ENCODE peak calls at places on chromosomes 6 and 20, in ten cellular contexts. R, P, X, E, D, A, K, M, U and L are unnamed samples.

GRCh38 chr6:12585497-12585958 is 131.0 kb upstream of the PHACTR1 start:
- DNase-seq in R (no peak), P (no peak), X (no peak), E (no peak), D (no peak), A (peak), K (no peak), M (no peak), U (no peak), L (no peak)

GRCh38 chr20:47392721-47393073 is 36.2 kb upstream of the ZMYND8 start:
- DNase-seq in R (no peak), P (no peak), X (no peak), E (no peak), D (no peak), A (no peak), K (no peak), M (no peak), U (no peak), L (no peak)

GRCh38 chr6:21587925-21588811 is 5.4 kb upstream of the SOX4 start:
- DNase-seq in R (peak), P (peak), X (peak), E (peak), D (peak), A (peak), K (no peak), M (peak), U (peak), L (peak)

GRCh38 chr6:155152211-155153076 is 111.4 kb upstream of the CLDN20 start:
- DNase-seq in R (no peak), P (no peak), X (no peak), E (no peak), D (peak), A (no peak), K (no peak), M (no peak), U (peak), L (no peak)

GRCh38 chr6:144883915-144884314 is 598.8 kb downstream of the UTRN start:
- DNase-seq in R (no peak), P (no peak), X (no peak), E (no peak), D (no peak), A (no peak), K (no peak), M (no peak), U (no peak), L (no peak)

GRCh38 chr6:113978084-113978675 is 7.2 kb upstream of the HDAC2 start:
- DNase-seq in R (no peak), P (no peak), X (no peak), E (no peak), D (no peak), A (no peak), K (no peak), M (no peak), U (no peak), L (no peak)

GRCh38 chr6:133242761-133243590 is 1.8 kb downstream of the EYA4 start:
- DNase-seq in R (peak), P (no peak), X (no peak), E (no peak), D (peak), A (no peak), K (no peak), M (no peak), U (no peak), L (no peak)

GRCh38 chr6:166361080-166361429 is 18.7 kb upstream of the SFT2D1 start:
- DNase-seq in R (peak), P (no peak), X (no peak), E (no peak), D (no peak), A (no peak), K (no peak), M (no peak), U (peak), L (no peak)

GRCh38 chr20:64144144-64144912 is 19.9 kb upstream of the MYT1 start:
- DNase-seq in R (no peak), P (peak), X (peak), E (peak), D (no peak), A (no peak), K (no peak), M (no peak), U (no peak), L (peak)

GRCh38 chr6:123635567-123635966 is 1.2 kb downstream of the TRDN start:
- DNase-seq in R (no peak), P (no peak), X (no peak), E (no peak), D (no peak), A (no peak), K (no peak), M (no peak), U (no peak), L (no peak)

GRCh38 chr6:22709804-22710203 is 140.4 kb downstream of the HDGFL1 start:
- DNase-seq in R (no peak), P (no peak), X (no peak), E (no peak), D (no peak), A (no peak), K (no peak), M (no peak), U (no peak), L (no peak)

GRCh38 chr20:47389867-47390347 is 33.4 kb upstream of the ZMYND8 start:
- DNase-seq in R (no peak), P (no peak), X (peak), E (no peak), D (no peak), A (no peak), K (no peak), M (no peak), U (no peak), L (no peak)

GRCh38 chr6:9796827-9797226 is 618.0 kb downstream of the TFAP2A start:
- DNase-seq in R (no peak), P (no peak), X (no peak), E (no peak), D (no peak), A (no peak), K (no peak), M (no peak), U (no peak), L (no peak)

GRCh38 chr6:81553246-81553645 is 199.2 kb downstream of the TENT5A start:
- DNase-seq in R (no peak), P (no peak), X (no peak), E (no peak), D (no peak), A (no peak), K (no peak), M (no peak), U (no peak), L (no peak)

GRCh38 chr6:61809004-61809595 is 476.9 kb downstream of the KHDRBS2 start:
- DNase-seq in R (no peak), P (no peak), X (no peak), E (no peak), D (no peak), A (no peak), K (no peak), M (no peak), U (peak), L (no peak)

GRCh38 chr6:40671338-40672050 is 84.3 kb upstream of the LRFN2 start:
- DNase-seq in R (no peak), P (no peak), X (no peak), E (peak), D (no peak), A (peak), K (no peak), M (peak), U (peak), L (no peak)

GRCh38 chr6:45795678-45796077 is 220.0 kb downstream of the CLIC5 start:
- DNase-seq in R (no peak), P (no peak), X (no peak), E (no peak), D (no peak), A (no peak), K (no peak), M (no peak), U (no peak), L (no peak)

GRCh38 chr6:54060286-54060685 is 51.0 kb upstream of the MLIP start:
- DNase-seq in R (no peak), P (no peak), X (no peak), E (no peak), D (no peak), A (no peak), K (no peak), M (no peak), U (no peak), L (no peak)

GRCh38 chr6:140773276-140773675 is 1359.4 kb upstream of the GJE1 start:
- DNase-seq in R (no peak), P (no peak), X (no peak), E (no peak), D (no peak), A (no peak), K (no peak), M (no peak), U (no peak), L (no peak)

GRCh38 chr6:42724825-42725224 is 2.4 kb upstream of the PRPH2 start:
- DNase-seq in R (no peak), P (no peak), X (no peak), E (no peak), D (no peak), A (no peak), K (no peak), M (no peak), U (no peak), L (no peak)
- H3K27ac ChIP-seq in R (no peak), P (no peak), X (no peak), E (no peak), D (no peak), A (no peak), K (no peak), M (no peak), U (no peak), L (no peak)

GRCh38 chr6:138403801-138404665 is at the start of gene HEBP2:
- DNase-seq in R (peak), P (peak), X (peak), E (peak), D (peak), A (peak), K (peak), M (peak), U (peak), L (peak)

GRCh38 chr6:138404666-138405337 is 779 bp downstream of the HEBP2 start:
- DNase-seq in R (peak), P (peak), X (no peak), E (peak), D (no peak), A (no peak), K (peak), M (peak), U (no peak), L (no peak)

GRCh38 chr6:138405816-138406403 is 1.9 kb downstream of the HEBP2 start:
- DNase-seq in R (no peak), P (no peak), X (no peak), E (no peak), D (no peak), A (no peak), K (no peak), M (no peak), U (no peak), L (no peak)

GRCh38 chr6:138403324-138403800 is 661 bp upstream of the HEBP2 start:
- DNase-seq in R (peak), P (peak), X (peak), E (peak), D (peak), A (peak), K (peak), M (peak), U (no peak), L (no peak)

GRCh38 chr6:138406443-138406842 is 2.4 kb downstream of the HEBP2 start:
- DNase-seq in R (no peak), P (no peak), X (no peak), E (no peak), D (no peak), A (no peak), K (no peak), M (peak), U (no peak), L (no peak)
- TF ChIP-seq CTCF in R (no peak), P (no peak), X (no peak), E (no peak), D (no peak), A (no peak), K (no peak), M (no peak), U (no peak), L (no peak)

GRCh38 chr20:35561671-35562070 is 19.8 kb downstream of the ERGIC3 start:
- DNase-seq in R (no peak), P (no peak), X (no peak), E (no peak), D (peak), A (no peak), K (no peak), M (no peak), U (no peak), L (no peak)

GRCh38 chr20:35561268-35561667 is 19.4 kb downstream of the ERGIC3 start:
- DNase-seq in R (no peak), P (no peak), X (no peak), E (no peak), D (peak), A (peak), K (no peak), M (peak), U (peak), L (no peak)

GRCh38 chr20:35560541-35560940 is 18.7 kb downstream of the ERGIC3 start:
- DNase-seq in R (no peak), P (no peak), X (no peak), E (no peak), D (no peak), A (no peak), K (no peak), M (no peak), U (no peak), L (no peak)

GRCh38 chr20:35558981-35559693 is 17.3 kb downstream of the ERGIC3 start:
- DNase-seq in R (no peak), P (no peak), X (no peak), E (no peak), D (no peak), A (no peak), K (no peak), M (no peak), U (no peak), L (no peak)

DNA sequence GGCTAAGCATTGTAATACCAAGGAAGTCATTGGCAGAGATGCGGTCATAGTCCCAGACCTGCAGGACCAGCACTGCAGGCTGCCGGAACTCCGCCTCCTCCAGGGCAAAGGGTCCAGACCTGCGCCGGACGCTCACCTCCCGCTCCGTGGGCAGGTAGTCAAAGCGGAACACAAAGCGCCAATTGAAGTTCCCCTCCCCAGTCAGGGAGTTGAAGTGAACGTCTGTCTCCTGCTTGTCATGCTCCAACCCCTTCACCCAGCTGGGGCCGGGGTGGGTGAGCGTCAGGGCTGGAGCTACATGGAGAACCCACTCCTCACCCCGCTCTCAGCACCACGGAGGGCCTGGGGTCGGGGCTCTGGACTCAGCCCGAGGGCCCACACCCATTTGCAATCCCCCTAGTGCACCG is 18.2 kb downstream of the ERGIC3 start:
- DNase-seq in R (no peak), P (no peak), X (no peak), E (no peak), D (peak), A (no peak), K (no peak), M (peak), U (no peak), L (no peak)
- H3K27ac ChIP-seq in R (no peak), P (no peak), X (no peak), E (no peak), D (no peak), A (no peak), K (no peak), M (no peak), U (no peak), L (no peak)

GRCh38 chr6:31578058-31578457 is 2.7 kb downstream of the TNF start:
- DNase-seq in R (no peak), P (no peak), X (no peak), E (no peak), D (no peak), A (no peak), K (no peak), M (no peak), U (no peak), L (no peak)

GRCh38 chr6:31578461-31579118 is 3.2 kb downstream of the TNF start:
- DNase-seq in R (no peak), P (no peak), X (no peak), E (peak), D (peak), A (peak), K (no peak), M (no peak), U (no peak), L (no peak)

GRCh38 chr6:31579546-31580445 is 2.4 kb downstream of the LTB start:
- DNase-seq in R (no peak), P (no peak), X (no peak), E (no peak), D (no peak), A (no peak), K (no peak), M (no peak), U (no peak), L (no peak)

GRCh38 chr6:31580446-31580755 is 1.8 kb downstream of the LTB start:
- DNase-seq in R (no peak), P (no peak), X (no peak), E (no peak), D (no peak), A (no peak), K (no peak), M (no peak), U (no peak), L (no peak)

GRCh38 chr6:31579119-31579505 is 3.1 kb downstream of the LTB start:
- DNase-seq in R (no peak), P (no peak), X (no peak), E (no peak), D (no peak), A (no peak), K (no peak), M (no peak), U (no peak), L (no peak)
- TF ChIP-seq CTCF in R (no peak), P (no peak), X (no peak), E (no peak), D (no peak), A (no peak), K (no peak), M (no peak), U (no peak), L (no peak)

GRCh38 chr6:76578746-76579145 is 506.3 kb upstream of the IMPG1 start:
- DNase-seq in R (no peak), P (no peak), X (no peak), E (no peak), D (no peak), A (no peak), K (no peak), M (no peak), U (no peak), L (no peak)

GRCh38 chr6:76584121-76584520 is 511.7 kb upstream of the IMPG1 start:
- DNase-seq in R (no peak), P (no peak), X (no peak), E (no peak), D (no peak), A (no peak), K (no peak), M (no peak), U (no peak), L (no peak)
- H3K27ac ChIP-seq in R (no peak), P (no peak), X (no peak), E (no peak), D (no peak), A (no peak), K (no peak), M (no peak), U (no peak), L (no peak)

GRCh38 chr20:46334423-46334978 is 26.2 kb upstream of the CDH22 start:
- DNase-seq in R (no peak), P (no peak), X (no peak), E (no peak), D (no peak), A (no peak), K (no peak), M (no peak), U (no peak), L (no peak)
- TF ChIP-seq CTCF in R (no peak), P (no peak), X (no peak), E (no peak), D (no peak), A (no peak), K (no peak), M (no peak), U (no peak), L (no peak)